ENCODE peak calls at places on chromosome 14, in eight cellular contexts. Z is GM04504; J is HFFc6; P is WTC11; B is T follicular helper cell; O is activated CD4-positive, alpha-beta T cell treated with anti-CD3 and anti-CD28 coated beads, Interleukin-2, amount 10 ng/mL, durations not matched to agents 7 days and 5 days; H is activated T-helper 1 cell treated with Interleukin-2 at 50 U/mL for 16 hours; E is skeletal muscle cell. W is an unnamed sample.

GRCh38 chr14:103372552-103373304 is 12.5 kb upstream of the MARK3 start:
- DNase-seq in O (no peak), Z (peak), H (no peak), P (no peak), E (peak), J (peak), B (no peak), W (no peak)

GRCh38 chr14:49946320-49947141 is 53.6 kb downstream of the ARF6 start:
- DNase-seq in P (no peak), B (peak), H (no peak), O (peak), Z (peak), E (peak), J (peak), W (no peak)

GRCh38 chr14:36974985-36975384 is 197.4 kb downstream of the SLC25A21 start:
- DNase-seq in O (no peak), Z (no peak), B (no peak), P (no peak), H (no peak), E (no peak), J (no peak), W (no peak)

GRCh38 chr14:56129092-56129491 is 10.9 kb downstream of the PELI2 start:
- DNase-seq in H (no peak), B (no peak), O (no peak), Z (no peak), E (no peak), P (no peak), J (no peak), W (no peak)

GRCh38 chr14:28609228-28609828 is 157.3 kb upstream of the FOXG1 start:
- DNase-seq in B (no peak), E (no peak), J (peak), O (peak), H (no peak), P (peak), Z (no peak), W (no peak)

GRCh38 chr14:100529561-100530031 is 57.6 kb downstream of the BEGAIN start:
- DNase-seq in H (no peak), O (peak), P (peak), B (no peak), E (no peak), Z (no peak), J (no peak), W (no peak)

GRCh38 chr14:52031781-52032180 is 37.1 kb downstream of the NID2 start:
- DNase-seq in Z (peak), E (peak), P (no peak), O (no peak), H (no peak), B (no peak), J (peak), W (no peak)

GRCh38 chr14:73263606-73264005 is 26.3 kb downstream of the PAPLN start:
- DNase-seq in B (no peak), J (no peak), P (no peak), E (no peak), Z (no peak), H (no peak), O (no peak), W (no peak)

GRCh38 chr14:36580856-36581831 is 1.3 kb downstream of the NKX2-8 start:
- DNase-seq in O (no peak), H (no peak), E (no peak), P (peak), J (no peak), Z (no peak), B (no peak), W (no peak)

GRCh38 chr14:28742171-28742846 is 24.3 kb upstream of the FOXG1 start:
- DNase-seq in B (no peak), J (no peak), Z (no peak), O (no peak), P (no peak), E (no peak), H (no peak), W (no peak)

GRCh38 chr14:101840649-101841365 is 79.3 kb downstream of the PPP2R5C start:
- DNase-seq in O (no peak), P (no peak), B (no peak), E (no peak), Z (no peak), J (no peak), H (no peak), W (no peak)

GRCh38 chr14:22200977-22201605 is 387.9 kb downstream of the DAD1 start:
- DNase-seq in P (peak), Z (no peak), O (peak), J (peak), E (no peak), H (no peak), B (peak), W (peak)

GRCh38 chr14:103380719-103381377 is 4.4 kb upstream of the MARK3 start:
- DNase-seq in O (no peak), P (no peak), H (no peak), J (no peak), E (no peak), B (no peak), Z (no peak), W (no peak)

GRCh38 chr14:99872786-99873440 is 79.7 kb downstream of the EML1 start:
- DNase-seq in H (no peak), J (no peak), Z (no peak), E (no peak), B (no peak), P (peak), O (no peak), W (no peak)

GRCh38 chr14:67815573-67816235 is 686 bp downstream of the ZFYVE26 start:
- DNase-seq in H (no peak), E (no peak), P (no peak), J (peak), O (no peak), Z (peak), B (no peak), W (no peak)

W was measured in GM12878.